ENCODE peak calls at places on chromosomes 11 and 22, in seven cellular contexts. S, H, C, R, O, G and L are unnamed samples.
A peak's percentile ranks its signal among the peaks of the same experiment; 100 is the strongest.

GRCh38 chr22:45771057-45771456 is 99.4 kb downstream of the ATXN10 start:
- DNase-seq in S (no peak), H (no peak), C (no peak), R (no peak), O (no peak), G (no peak), L (no peak)

GRCh38 chr11:58905141-58905715 is 34.1 kb upstream of the GLYATL1 start:
- DNase-seq in S (no peak), H (no peak), C (no peak), R (peak; percentile 62), O (no peak), G (peak; percentile 23), L (no peak)

GRCh38 chr22:40218152-40218551 is 40.4 kb downstream of the TNRC6B start:
- DNase-seq in S (no peak), H (no peak), C (no peak), R (no peak), O (no peak), G (no peak), L (no peak)

GRCh38 chr11:110675548-110675947 is 36.7 kb downstream of the ARHGAP20 start:
- DNase-seq in S (no peak), H (no peak), C (no peak), R (no peak), O (no peak), G (no peak), L (no peak)

GRCh38 chr22:25134028-25134427 is 65.6 kb upstream of the CRYBB3 start:
- DNase-seq in S (no peak), H (no peak), C (no peak), R (no peak), O (no peak), G (no peak), L (peak; percentile 61)

GRCh38 chr22:41305646-41306045 is 4.3 kb downstream of the ZC3H7B start:
- DNase-seq in S (no peak), H (no peak), C (peak; percentile 61), R (no peak), O (no peak), G (no peak), L (no peak)

GRCh38 chr22:46457502-46458488 is 79.6 kb downstream of the CELSR1 start:
- DNase-seq in S (no peak), H (no peak), C (peak; percentile 74), R (peak; percentile 49), O (no peak), G (no peak), L (no peak)

GRCh38 chr22:48872271-48873260 is 955.1 kb downstream of the BRD1 start:
- DNase-seq in S (no peak), H (no peak), C (no peak), R (no peak), O (no peak), G (peak; percentile 8), L (no peak)